ENCODE peak calls at places on chromosome 14, in four cellular contexts. One of them, this sample, is unnamed.

GRCh38 chr14:82720931-82721330 is 1187.3 kb upstream of the SEL1L start:
- DNase-seq in mesendoderm: peak; percentile 2
- DNase-seq in H9: no peak
- DNase-seq in H1: no peak
- DNase-seq in this sample: no peak

GRCh38 chr14:102776761-102777710 is at the start of gene TRAF3:
- DNase-seq in mesendoderm: no peak
- DNase-seq in H9: peak; percentile 27
- DNase-seq in H1: no peak
- DNase-seq in this sample: peak; percentile 77

GRCh38 chr14:52313903-52314481 is at the start of gene PTGER2:
- DNase-seq in mesendoderm: peak; percentile 49
- DNase-seq in H9: peak; percentile 59
- DNase-seq in H1: no peak
- DNase-seq in this sample: peak; percentile 97

GRCh38 chr14:103597623-103598372 is 31.2 kb upstream of the KLC1 start:
- DNase-seq in mesendoderm: peak; percentile 42
- DNase-seq in H9: no peak
- DNase-seq in H1: no peak
- DNase-seq in this sample: peak; percentile 95

GRCh38 chr14:77158175-77158908 is 16.8 kb upstream of the ZDHHC22 start:
- DNase-seq in mesendoderm: peak; percentile 78
- DNase-seq in H9: peak; percentile 67
- DNase-seq in H1: no peak
- DNase-seq in this sample: peak; percentile 71

GRCh38 chr14:60646202-60646886 is 2.9 kb downstream of the SIX1 start:
- DNase-seq in mesendoderm: peak; percentile 73
- DNase-seq in H9: peak; percentile 53
- DNase-seq in H1: no peak
- DNase-seq in this sample: no peak

GRCh38 chr14:49972840-49973239 is 80.0 kb downstream of the ARF6 start:
- DNase-seq in mesendoderm: no peak
- DNase-seq in H9: no peak
- DNase-seq in H1: no peak
- DNase-seq in this sample: peak; percentile 92

GRCh38 chr14:61177279-61178225 is 103.6 kb downstream of the TMEM30B start:
- DNase-seq in mesendoderm: peak; percentile 83
- DNase-seq in H9: peak; percentile 50
- DNase-seq in H1: no peak
- DNase-seq in this sample: peak; percentile 31

GRCh38 chr14:90969493-90970166 is 90.8 kb downstream of the RPS6KA5 start:
- DNase-seq in mesendoderm: no peak
- DNase-seq in H9: no peak
- DNase-seq in H1: no peak
- DNase-seq in this sample: no peak

GRCh38 chr14:92385561-92385960 is 62.6 kb downstream of the SLC24A4 start:
- DNase-seq in mesendoderm: no peak
- DNase-seq in H9: no peak
- DNase-seq in H1: no peak
- DNase-seq in this sample: no peak

DNA sequence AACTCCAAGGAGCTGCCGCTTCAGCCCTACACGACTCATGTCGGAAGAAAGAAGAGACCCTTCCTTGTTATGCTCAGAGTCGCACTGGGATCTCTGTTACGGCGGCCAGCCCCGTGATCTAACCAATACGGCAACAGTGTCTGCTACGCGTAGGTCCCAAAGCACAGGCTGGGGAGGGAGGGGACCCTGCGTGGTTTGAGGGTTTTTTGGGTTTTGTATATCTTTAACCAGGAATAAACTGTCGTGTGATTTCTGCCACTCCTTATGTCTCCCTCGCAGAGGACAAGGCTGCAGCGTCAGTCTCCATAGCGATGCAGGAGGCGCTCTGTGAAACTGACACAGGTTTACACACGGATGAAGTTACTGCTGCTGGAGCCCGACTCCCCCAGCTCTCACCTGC is 60.0 kb upstream of the DIO3 start:
- DNase-seq in mesendoderm: no peak
- DNase-seq in H9: peak; percentile 15
- DNase-seq in H1: no peak
- DNase-seq in this sample: no peak
- H3K18ac ChIP-seq in mesendoderm: no peak overlapping the region
- H3K18ac ChIP-seq in H9: no peak overlapping the region
- H3K18ac ChIP-seq in H1: no peak overlapping the region
- H3K18ac ChIP-seq in this sample: no peak overlapping the region

GRCh38 chr14:71250347-71250746 is 343.1 kb downstream of the PCNX1 start:
- DNase-seq in mesendoderm: no peak
- DNase-seq in H9: no peak
- DNase-seq in H1: no peak
- DNase-seq in this sample: no peak
- H3K56ac ChIP-seq in mesendoderm: no peak overlapping the region
- H3K56ac ChIP-seq in H9: no peak overlapping the region
- H3K56ac ChIP-seq in H1: no peak overlapping the region
- H3K56ac ChIP-seq in this sample: no peak overlapping the region

GRCh38 chr14:100802766-100803693 is 22.9 kb upstream of the MEG3 start:
- DNase-seq in mesendoderm: no peak
- DNase-seq in H9: no peak
- DNase-seq in H1: no peak
- DNase-seq in this sample: no peak

GRCh38 chr14:100806386-100806785 is 19.5 kb upstream of the MEG3 start:
- DNase-seq in mesendoderm: no peak
- DNase-seq in H9: no peak
- DNase-seq in H1: no peak
- DNase-seq in this sample: no peak

GRCh38 chr14:100803694-100804075 is 22.2 kb upstream of the MEG3 start:
- DNase-seq in mesendoderm: no peak
- DNase-seq in H9: no peak
- DNase-seq in H1: no peak
- DNase-seq in this sample: no peak

GRCh38 chr14:100804138-100804537 is 21.8 kb upstream of the MEG3 start:
- DNase-seq in mesendoderm: no peak
- DNase-seq in H9: no peak
- DNase-seq in H1: no peak
- DNase-seq in this sample: no peak

GRCh38 chr14:100804558-100805309 is 21.2 kb upstream of the MEG3 start:
- DNase-seq in mesendoderm: no peak
- DNase-seq in H9: peak; percentile 47
- DNase-seq in H1: no peak
- DNase-seq in this sample: no peak
- H3K18ac ChIP-seq in mesendoderm: no peak overlapping the region
- H3K18ac ChIP-seq in H9: no peak overlapping the region
- H3K18ac ChIP-seq in H1: peak overlapping the region; percentile 1
- H3K18ac ChIP-seq in this sample: no peak overlapping the region

GRCh38 chr14:39365354-39365753 is 66.9 kb downstream of the FBXO33 start:
- DNase-seq in mesendoderm: no peak
- DNase-seq in H9: no peak
- DNase-seq in H1: no peak
- DNase-seq in this sample: no peak
- H3K56ac ChIP-seq in mesendoderm: no peak overlapping the region
- H3K56ac ChIP-seq in H9: no peak overlapping the region
- H3K56ac ChIP-seq in H1: no peak overlapping the region
- H3K56ac ChIP-seq in this sample: no peak overlapping the region

DNA sequence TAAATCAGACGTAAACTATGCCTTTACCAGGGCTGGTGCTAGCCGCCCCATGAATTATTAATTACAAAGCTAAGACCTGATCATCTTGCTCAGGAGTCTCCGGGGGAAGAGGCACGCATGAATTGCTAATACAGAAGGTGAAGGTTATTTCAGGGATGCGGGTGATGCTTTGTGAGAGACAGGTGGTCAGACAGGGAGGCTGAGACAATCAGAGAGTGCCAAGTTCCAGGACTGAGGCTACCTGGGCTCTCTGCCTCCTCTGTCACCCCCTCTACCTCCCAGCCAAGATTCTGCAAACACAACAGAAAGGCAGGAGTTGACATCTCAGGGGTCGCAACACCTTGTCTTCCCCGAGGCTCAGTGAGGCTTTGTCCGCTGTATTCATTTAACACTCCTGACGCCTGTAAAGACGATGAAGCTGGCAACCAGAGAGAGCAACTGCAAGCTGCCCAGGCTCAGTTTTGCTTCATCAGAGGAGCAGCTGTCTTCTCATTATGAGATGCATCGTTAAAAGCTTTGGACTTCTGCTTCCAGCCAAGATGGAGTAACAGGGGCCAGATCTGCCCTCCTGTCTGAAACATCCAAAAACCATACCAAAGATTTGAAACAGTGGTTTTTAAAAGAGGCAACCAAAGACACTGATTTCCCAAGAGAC is 46.6 kb downstream of the PRIMA1 start:
- DNase-seq in mesendoderm: no peak
- DNase-seq in H9: no peak
- DNase-seq in H1: no peak
- DNase-seq in this sample: no peak
- H3K18ac ChIP-seq in mesendoderm: no peak overlapping the region
- H3K18ac ChIP-seq in H9: no peak overlapping the region
- H3K18ac ChIP-seq in H1: no peak overlapping the region
- H3K18ac ChIP-seq in this sample: no peak overlapping the region

DNA sequence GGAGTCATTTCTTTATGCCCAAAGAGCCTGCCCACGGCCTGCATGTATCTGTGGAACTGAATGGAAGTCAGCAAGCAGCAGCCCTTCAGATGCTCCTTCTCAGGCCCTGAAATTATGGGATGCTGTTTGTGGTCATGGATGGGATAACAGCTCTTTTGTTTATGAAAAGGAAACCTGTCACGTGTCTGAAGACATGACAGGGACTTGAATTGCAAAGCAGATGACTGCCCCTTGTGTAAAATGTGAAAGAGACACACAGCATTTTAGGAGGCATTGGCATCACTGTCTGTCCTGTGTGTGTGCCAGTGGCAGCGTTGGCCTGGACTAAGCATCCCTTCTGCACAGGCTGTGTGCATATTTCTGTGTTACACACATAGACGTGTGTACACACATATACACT is 192.1 kb downstream of the VRK1 start:
- DNase-seq in mesendoderm: no peak
- DNase-seq in H9: no peak
- DNase-seq in H1: no peak
- DNase-seq in this sample: no peak
- H3K56ac ChIP-seq in mesendoderm: no peak overlapping the region
- H3K56ac ChIP-seq in H9: no peak overlapping the region
- H3K56ac ChIP-seq in H1: no peak overlapping the region
- H3K56ac ChIP-seq in this sample: no peak overlapping the region

DNA sequence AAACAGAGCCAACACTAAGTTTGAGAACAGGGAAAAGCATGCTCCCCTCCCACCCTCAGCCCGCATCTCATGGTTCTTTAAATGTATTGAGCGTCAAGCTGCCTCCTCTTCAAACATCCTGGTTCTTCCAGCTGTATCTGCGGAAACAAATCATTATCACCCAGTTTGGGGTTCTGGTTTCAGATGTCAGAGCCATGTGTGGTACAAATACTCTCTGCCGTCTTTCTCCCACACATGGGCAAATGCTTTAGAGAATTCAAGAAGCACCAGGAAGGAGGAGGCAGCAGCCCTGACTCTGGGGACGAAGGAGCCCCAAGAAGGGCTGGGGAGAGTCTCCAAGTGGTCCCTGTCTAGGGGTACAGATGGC is 29.2 kb downstream of the JDP2 start:
- DNase-seq in mesendoderm: peak; percentile 17
- DNase-seq in H9: no peak
- DNase-seq in H1: no peak
- DNase-seq in this sample: no peak
- H3K18ac ChIP-seq in mesendoderm: no peak overlapping the region
- H3K18ac ChIP-seq in H9: no peak overlapping the region
- H3K18ac ChIP-seq in H1: peak overlapping the region; percentile 17
- H3K18ac ChIP-seq in this sample: no peak overlapping the region

DNA sequence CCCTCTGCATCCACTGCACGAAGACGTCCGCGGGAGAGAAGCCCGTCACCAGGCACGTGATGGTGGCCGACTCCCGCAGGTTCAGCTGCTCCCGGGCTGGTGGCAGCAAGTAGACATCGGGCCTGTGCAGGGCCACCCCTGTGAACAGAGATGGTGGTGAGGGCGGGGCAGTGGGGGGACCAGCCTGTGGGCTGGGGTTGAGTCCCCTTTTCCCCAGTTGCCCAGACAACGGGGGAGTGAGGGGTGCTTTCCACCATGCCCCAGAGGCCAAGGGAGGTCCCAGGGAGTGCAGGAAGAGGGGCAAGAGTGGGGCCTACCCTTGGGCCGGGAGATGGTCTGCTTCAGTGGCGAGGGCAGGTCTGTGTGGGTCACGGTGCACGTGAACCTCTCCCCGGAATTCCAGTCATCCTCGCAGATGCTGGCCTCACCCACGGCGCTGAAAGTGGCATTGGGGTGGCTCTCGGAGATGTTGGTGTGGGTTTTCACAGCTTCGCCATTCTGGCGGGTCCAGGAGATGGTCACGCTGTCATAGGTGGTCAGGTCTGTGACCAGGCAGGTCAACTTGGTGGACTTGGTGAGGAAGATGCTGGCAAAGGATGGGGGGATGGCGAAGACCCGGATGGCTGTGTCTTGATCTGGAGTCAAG is 328.3 kb downstream of the TMEM121 start:
- DNase-seq in mesendoderm: no peak
- DNase-seq in H9: peak; percentile 11
- DNase-seq in H1: no peak
- DNase-seq in this sample: no peak
- H3K56ac ChIP-seq in mesendoderm: no peak overlapping the region
- H3K56ac ChIP-seq in H9: no peak overlapping the region
- H3K56ac ChIP-seq in H1: no peak overlapping the region
- H3K56ac ChIP-seq in this sample: no peak overlapping the region

GRCh38 chr14:100565650-100566049 is 21.6 kb downstream of the BEGAIN start:
- DNase-seq in mesendoderm: no peak
- DNase-seq in H9: no peak
- DNase-seq in H1: no peak
- DNase-seq in this sample: no peak
- H3K18ac ChIP-seq in mesendoderm: no peak overlapping the region
- H3K18ac ChIP-seq in H9: no peak overlapping the region
- H3K18ac ChIP-seq in H1: no peak overlapping the region
- H3K18ac ChIP-seq in this sample: no peak overlapping the region